ENCODE peak calls at places on chromosomes 13 and 19, in seven cellular contexts. K is astrocyte of the spinal cord, N is tibial nerve, F is psoas muscle, Z is fibroblast of lung, H is natural killer cell, S is IMR-90. X is an unnamed sample.

GRCh38 chr13:85068231-85068630 is 731.0 kb downstream of the SLITRK6 start:
- DNase-seq in Z (no peak), H (no peak), S (no peak), N (no peak), F (no peak), K (no peak), X (no peak)

GRCh38 chr13:98839826-98840769 is 87.6 kb upstream of the SLC15A1 start:
- DNase-seq in S (peak; percentile 47), F (peak; percentile 44), H (no peak), K (peak; percentile 85), N (peak; percentile 33), Z (peak; percentile 62), X (peak; percentile 22)

GRCh38 chr13:40116008-40116407 is 460.5 kb downstream of the COG6 start:
- DNase-seq in N (no peak), S (peak; percentile 40), H (no peak), Z (peak; percentile 87), K (peak; percentile 83), F (no peak), X (no peak)

GRCh38 chr13:40388617-40389016 is 277.8 kb downstream of the FOXO1 start:
- DNase-seq in H (peak; percentile 75), N (no peak), Z (no peak), F (no peak), K (no peak), S (peak; percentile 3), X (peak; percentile 46)

GRCh38 chr13:65892859-65893258 is 1337.3 kb downstream of the PCDH9 start:
- DNase-seq in K (no peak), F (no peak), H (no peak), N (no peak), S (peak; percentile 7), Z (no peak), X (no peak)

GRCh38 chr13:93146584-93147292 is 79.9 kb upstream of the GPC6 start:
- DNase-seq in K (peak; percentile 89), Z (peak; percentile 91), H (no peak), N (no peak), S (peak; percentile 90), F (no peak), X (no peak)

GRCh38 chr13:113951246-113951999 is 22.5 kb downstream of the C13orf46 start:
- DNase-seq in N (peak; percentile 85), K (peak; percentile 50), S (peak; percentile 45), F (peak; percentile 89), H (peak; percentile 30), Z (peak; percentile 75), X (peak; percentile 60)

GRCh38 chr13:112444001-112444311 is 67.8 kb downstream of the SPACA7 start:
- DNase-seq in K (peak; percentile 17), H (peak; percentile 33), F (peak; percentile 43), Z (peak; percentile 53), N (no peak), S (peak; percentile 42), X (no peak)

GRCh38 chr19:7562646-7563393 is 27.3 kb downstream of the PNPLA6 start:
- DNase-seq in K (no peak), F (no peak), S (no peak), H (no peak), N (no peak), Z (no peak), X (no peak)

GRCh38 chr19:16888629-16889371 is at the start of gene F2RL3:
- DNase-seq in F (peak; percentile 55), H (no peak), Z (peak; percentile 17), N (no peak), S (peak; percentile 22), K (no peak), X (no peak)

GRCh38 chr13:32838985-32839384 is 177.2 kb upstream of the KL start:
- DNase-seq in H (no peak), S (peak; percentile 59), F (no peak), K (peak; percentile 53), N (no peak), Z (peak; percentile 72), X (no peak)

GRCh38 chr19:38506723-38507550 is 73.4 kb downstream of the RYR1 start:
- DNase-seq in S (no peak), F (peak; percentile 82), H (peak; percentile 42), N (no peak), K (peak; percentile 56), Z (no peak), X (peak; percentile 78)

GRCh38 chr19:23999821-24000610 is 85.3 kb downstream of the ZNF726 start:
- DNase-seq in F (no peak), N (no peak), S (no peak), H (no peak), Z (no peak), K (no peak), X (no peak)

GRCh38 chr13:67148219-67148583 is 81.9 kb downstream of the PCDH9 start:
- DNase-seq in N (no peak), Z (peak; percentile 50), K (peak; percentile 79), H (no peak), S (peak; percentile 68), F (no peak), X (no peak)

GRCh38 chr13:24038846-24039330 is 121.6 kb upstream of the SPATA13 start:
- DNase-seq in N (no peak), F (no peak), K (peak; percentile 60), Z (no peak), H (no peak), S (peak; percentile 74), X (no peak)

GRCh38 chr13:31111136-31111535 is 50.6 kb downstream of the HSPH1 start:
- DNase-seq in S (peak; percentile 65), F (no peak), N (no peak), H (no peak), K (no peak), Z (no peak), X (no peak)

GRCh38 chr13:106709509-106709908 is 141.6 kb upstream of the ARGLU1 start:
- DNase-seq in H (no peak), N (no peak), F (no peak), Z (peak; percentile 89), S (no peak), K (peak; percentile 19), X (no peak)

GRCh38 chr13:79196366-79196765 is 209.7 kb downstream of the RBM26 start:
- DNase-seq in S (no peak), K (no peak), N (no peak), F (no peak), H (no peak), Z (no peak), X (no peak)

GRCh38 chr13:49098771-49099512 is 121.2 kb upstream of the MLNR start:
- DNase-seq in N (no peak), H (no peak), Z (peak; percentile 41), F (no peak), K (peak; percentile 23), S (no peak), X (no peak)

GRCh38 chr19:29517946-29518345 is 7.8 kb upstream of the VSTM2B start:
- DNase-seq in Z (no peak), K (no peak), N (no peak), S (no peak), H (no peak), F (no peak), X (no peak)

GRCh38 chr19:48713041-48713863 is 6.3 kb downstream of the MAMSTR start:
- DNase-seq in H (no peak), K (no peak), N (no peak), Z (no peak), F (no peak), S (peak; percentile 31), X (peak; percentile 17)

GRCh38 chr13:109787135-109787954 is 962 bp upstream of the IRS2 start:
- DNase-seq in K (peak; percentile 42), Z (no peak), N (no peak), F (peak; percentile 31), S (peak; percentile 33), H (peak; percentile 39), X (peak; percentile 31)

GRCh38 chr19:38023661-38024574 is 116.9 kb downstream of the SIPA1L3 start:
- DNase-seq in H (no peak), Z (no peak), F (no peak), N (no peak), K (no peak), S (no peak), X (no peak)

GRCh38 chr19:9847087-9847671 is 12.1 kb downstream of the PIN1 start:
- DNase-seq in K (peak; percentile 88), S (peak; percentile 97), N (no peak), H (no peak), Z (peak; percentile 95), F (peak; percentile 71), X (no peak)
- TF ChIP-seq CTCF in K (peak; percentile 91), S (peak; percentile 92), N (no peak), H (no peak), Z (peak; percentile 88), F (peak; percentile 11), X (no peak)

GRCh38 chr13:36841411-36841810 is 22.4 kb downstream of the RFXAP start:
- DNase-seq in K (no peak), N (no peak), S (no peak), Z (peak; percentile 19), F (no peak), H (no peak), X (no peak)
- TF ChIP-seq CTCF in K (no peak), N (no peak), S (peak; percentile 17), Z (peak; percentile 9), F (no peak), H (no peak), X (no peak)

GRCh38 chr19:51224163-51224641 is 678 bp upstream of the CD33 start:
- DNase-seq in N (no peak), K (no peak), H (no peak), F (no peak), Z (no peak), S (no peak), X (no peak)
- TF ChIP-seq CTCF in N (no peak), K (no peak), H (no peak), F (no peak), Z (no peak), S (no peak), X (no peak)

GRCh38 chr13:77519808-77520207 is 15.7 kb upstream of the SCEL start:
- DNase-seq in S (no peak), F (no peak), N (no peak), H (no peak), Z (no peak), K (no peak), X (no peak)

GRCh38 chr13:77522444-77522843 is 13.1 kb upstream of the SCEL start:
- DNase-seq in F (no peak), Z (no peak), H (no peak), K (no peak), S (no peak), N (no peak), X (no peak)

GRCh38 chr13:77521194-77521593 is 14.3 kb upstream of the SCEL start:
- DNase-seq in Z (no peak), N (no peak), K (peak; percentile 42), F (no peak), H (no peak), S (no peak), X (no peak)

GRCh38 chr13:77523386-77523785 is 12.1 kb upstream of the SCEL start:
- DNase-seq in S (no peak), H (no peak), N (no peak), F (no peak), Z (no peak), K (no peak), X (no peak)

DNA sequence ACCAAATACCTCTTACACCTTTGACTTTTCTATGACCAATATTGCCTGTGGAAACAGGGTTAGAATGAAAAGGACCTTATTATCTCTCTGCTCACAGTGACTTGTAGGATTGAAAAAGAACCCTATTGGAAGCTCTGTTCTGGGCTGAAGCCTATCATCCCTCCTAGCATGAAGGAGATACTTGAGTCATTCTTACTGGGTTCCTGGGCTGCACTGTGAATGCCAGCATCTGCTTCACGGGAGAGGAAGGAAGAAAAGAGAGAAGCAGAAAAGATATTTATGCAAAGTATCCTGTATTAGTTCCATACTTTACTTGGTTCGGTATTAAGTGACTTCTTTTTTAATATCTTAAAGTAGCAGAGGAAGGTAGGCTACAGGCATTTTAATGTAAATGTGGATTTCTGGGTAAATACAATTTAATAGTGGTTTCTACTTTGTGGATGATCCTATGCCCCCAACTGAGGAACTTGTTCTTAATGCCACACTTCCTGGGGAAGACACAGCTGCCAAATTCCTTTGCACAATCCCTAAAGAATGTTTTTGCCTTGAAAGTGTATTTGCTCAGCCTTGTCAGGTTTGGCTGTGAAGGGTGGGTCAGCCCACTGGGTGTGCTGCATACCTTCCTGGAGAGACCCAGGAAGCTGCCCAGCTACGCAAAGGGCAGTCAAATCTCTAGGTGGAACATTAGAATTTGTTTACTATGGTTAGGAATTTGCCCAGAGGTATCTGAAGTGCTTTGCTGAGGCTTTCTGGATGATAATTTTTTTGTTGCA is 13.7 kb upstream of the SCEL start:
- DNase-seq in K (peak; percentile 67), N (no peak), H (no peak), F (no peak), S (no peak), Z (no peak), X (no peak)
- TF ChIP-seq CTCF in K (peak; percentile 3), N (no peak), H (no peak), F (no peak), S (no peak), Z (no peak), X (no peak)